ENCODE peak calls at places on chromosome 10, in five cellular contexts. S is astrocyte, J is sciatic nerve, V is dermis microvascular lymphatic vessel endothelial cell, Y is kidney tubule cell. E is an unnamed sample.

GRCh38 chr10:64867501-64867962 is 1346.3 kb downstream of the REEP3 start:
- DNase-seq in Y (no peak), V (no peak), S (no peak), J (no peak), E (no peak)

GRCh38 chr10:14748471-14748870 is 26.2 kb downstream of the FAM107B start:
- DNase-seq in J (no peak), Y (no peak), V (no peak), S (no peak), E (no peak)

GRCh38 chr10:65670087-65670486 is 1255.7 kb upstream of the LRRTM3 start:
- DNase-seq in V (no peak), J (no peak), S (peak; percentile 88), Y (no peak), E (no peak)

GRCh38 chr10:110822708-110823291 is 48.9 kb upstream of the PDCD4 start:
- DNase-seq in J (no peak), V (no peak), S (no peak), Y (peak; percentile 41), E (no peak)

GRCh38 chr10:109987413-109987812 is 20.4 kb upstream of the ADD3 start:
- DNase-seq in J (no peak), Y (peak; percentile 76), S (peak; percentile 93), V (no peak), E (no peak)

GRCh38 chr10:47438857-47439474 is 44.9 kb downstream of the ANXA8 start:
- DNase-seq in J (no peak), Y (peak; percentile 77), S (peak; percentile 62), V (peak; percentile 25), E (no peak)

GRCh38 chr10:117768333-117769045 is 225.9 kb downstream of the EMX2 start:
- DNase-seq in V (no peak), S (no peak), Y (no peak), J (no peak), E (no peak)

GRCh38 chr10:18649364-18649959 is 1.9 kb downstream of the NSUN6 start:
- DNase-seq in S (no peak), V (no peak), J (no peak), Y (no peak), E (no peak)

GRCh38 chr10:71217266-71218045 is 5.1 kb downstream of the UNC5B start:
- DNase-seq in J (peak; percentile 70), S (no peak), Y (peak; percentile 15), V (no peak), E (no peak)

GRCh38 chr10:33800986-33801385 is 466.5 kb upstream of the NRP1 start:
- DNase-seq in Y (peak; percentile 48), J (no peak), V (no peak), S (no peak), E (no peak)

GRCh38 chr10:85557077-85557476 is 809.5 kb downstream of the GRID1 start:
- DNase-seq in Y (peak; percentile 14), S (no peak), J (no peak), V (peak; percentile 58), E (no peak)

GRCh38 chr10:27225642-27226257 is 14.8 kb downstream of the ACBD5 start:
- DNase-seq in J (no peak), Y (no peak), S (no peak), V (no peak), E (no peak)

GRCh38 chr10:51789903-51790302 is 90.5 kb upstream of the CSTF2T start:
- DNase-seq in J (no peak), V (no peak), S (no peak), Y (no peak), E (no peak)

GRCh38 chr10:98321203-98321780 is 53.3 kb upstream of the LOXL4 start:
- DNase-seq in S (no peak), V (no peak), J (no peak), Y (no peak), E (no peak)

GRCh38 chr10:50310560-50311174 is 59.4 kb upstream of the ASAH2 start:
- DNase-seq in S (no peak), V (no peak), Y (peak; percentile 27), J (no peak), E (no peak)

GRCh38 chr10:83983578-83984255 is 155.6 kb upstream of the GHITM start:
- DNase-seq in S (peak; percentile 27), V (peak; percentile 23), Y (peak; percentile 63), J (no peak), E (no peak)

GRCh38 chr10:22682237-22683192 is 31.9 kb downstream of the PIP4K2A start:
- DNase-seq in Y (peak; percentile 83), V (no peak), J (no peak), S (peak; percentile 91), E (no peak)

GRCh38 chr10:50312464-50313437 is 61.4 kb upstream of the ASAH2 start:
- DNase-seq in Y (peak; percentile 67), J (no peak), V (no peak), S (peak; percentile 31), E (no peak)

GRCh38 chr10:22475857-22476600 is 130.7 kb downstream of the SPAG6 start:
- DNase-seq in Y (no peak), S (no peak), J (peak; percentile 60), V (no peak), E (no peak)

GRCh38 chr10:14750900-14751575 is 23.7 kb downstream of the FAM107B start:
- DNase-seq in S (no peak), J (no peak), V (no peak), Y (no peak), E (no peak)

GRCh38 chr10:23994459-23995046 is 214.4 kb upstream of the KIAA1217 start:
- DNase-seq in J (peak; percentile 82), S (peak; percentile 20), Y (peak; percentile 65), V (peak; percentile 45), E (no peak)

GRCh38 chr10:84521468-84521867 is 193.1 kb downstream of the CCSER2 start:
- DNase-seq in Y (no peak), V (no peak), S (no peak), J (no peak), E (no peak)

GRCh38 chr10:1354776-1355435 is 298.7 kb downstream of the WDR37 start:
- DNase-seq in S (no peak), J (no peak), V (no peak), Y (no peak), E (no peak)

GRCh38 chr10:6995846-6996245 is 415.0 kb downstream of the SFMBT2 start:
- DNase-seq in S (peak; percentile 7), Y (no peak), J (no peak), V (no peak), E (no peak)

GRCh38 chr10:58334817-58335305 is at the start of gene UBE2D1:
- DNase-seq in Y (peak; percentile 85), S (peak; percentile 54), J (peak; percentile 94), V (peak; percentile 14), E (peak; percentile 96)

GRCh38 chr10:60733189-60733815 is 45.0 kb upstream of the CDK1 start:
- DNase-seq in V (no peak), J (no peak), Y (peak; percentile 78), S (no peak), E (no peak)

GRCh38 chr10:3887885-3888476 is 103.0 kb upstream of the KLF6 start:
- DNase-seq in Y (peak; percentile 99), J (no peak), V (no peak), S (peak; percentile 95), E (no peak)

GRCh38 chr10:48811917-48812316 is 127.2 kb downstream of the WDFY4 start:
- DNase-seq in Y (peak; percentile 78), S (peak; percentile 9), J (no peak), V (no peak), E (no peak)

GRCh38 chr10:75651452-75651851 is 220.0 kb downstream of the LRMDA start:
- DNase-seq in Y (peak; percentile 32), S (no peak), J (no peak), V (no peak), E (no peak)

GRCh38 chr10:77613476-77614130 is 24.0 kb downstream of the KCNMA1 start:
- DNase-seq in V (no peak), J (no peak), S (peak; percentile 49), Y (peak; percentile 69), E (no peak)

GRCh38 chr10:3835770-3836169 is 50.8 kb upstream of the KLF6 start:
- DNase-seq in S (no peak), Y (no peak), V (peak; percentile 61), J (no peak), E (no peak)

E was measured in Right ventricle myocardium inferior.